ENCODE peak calls at places on chromosomes 11 and 22, in four cellular contexts. U, J, H and A are unnamed samples.

GRCh38 chr11:113435190-113435968 is 39.8 kb downstream of the DRD2 start:
- DNase-seq in U (no peak), J (no peak), H (no peak), A (no peak)

GRCh38 chr22:39612811-39613548 is 42.4 kb downstream of the CACNA1I start:
- DNase-seq in U (no peak), J (no peak), H (no peak), A (no peak)

GRCh38 chr11:108340958-108341357 is 118.1 kb downstream of the ATM start:
- DNase-seq in U (peak; percentile 15), J (peak; percentile 37), H (peak; percentile 6), A (peak; percentile 74)

GRCh38 chr11:72721689-72722049 is 30.5 kb downstream of the ARAP1 start:
- DNase-seq in U (no peak), J (no peak), H (no peak), A (peak; percentile 59)

GRCh38 chr11:110801328-110801727 is 89.1 kb upstream of the ARHGAP20 start:
- DNase-seq in U (no peak), J (no peak), H (no peak), A (no peak)

GRCh38 chr11:313304-313786 is 495 bp upstream of the IFITM1 start:
- DNase-seq in U (no peak), J (no peak), H (no peak), A (no peak)

GRCh38 chr22:28435271-28435825 is 244.3 kb downstream of the TTC28 start:
- DNase-seq in U (no peak), J (peak; percentile 18), H (no peak), A (no peak)

GRCh38 chr22:31187627-31188026 is 24.5 kb upstream of the LIMK2 start:
- DNase-seq in U (no peak), J (no peak), H (no peak), A (no peak)

GRCh38 chr11:61358566-61358965 is 3.1 kb downstream of the CYB561A3 start:
- DNase-seq in U (no peak), J (no peak), H (no peak), A (no peak)

GRCh38 chr11:134780486-134781155 is 368.6 kb upstream of the B3GAT1 start:
- DNase-seq in U (no peak), J (no peak), H (no peak), A (peak; percentile 50)

GRCh38 chr11:129368889-129369672 is 6.6 kb upstream of the BARX2 start:
- DNase-seq in U (no peak), J (no peak), H (no peak), A (no peak)

GRCh38 chr22:30566125-30566524 is 8.3 kb downstream of the GAL3ST1 start:
- DNase-seq in U (no peak), J (no peak), H (no peak), A (peak; percentile 82)

GRCh38 chr11:15671216-15671615 is 556.5 kb downstream of the INSC start:
- DNase-seq in U (no peak), J (no peak), H (no peak), A (no peak)

GRCh38 chr11:57712256-57713150 is at the start of gene TMX2:
- DNase-seq in U (peak; percentile 69), J (peak; percentile 98), H (peak; percentile 95), A (peak; percentile 97)

GRCh38 chr11:102868359-102868758 is 6.4 kb downstream of the MMP12 start:
- DNase-seq in U (no peak), J (no peak), H (no peak), A (no peak)

GRCh38 chr11:35256296-35256695 is 117.3 kb downstream of the CD44 start:
- DNase-seq in U (no peak), J (no peak), H (no peak), A (no peak)

GRCh38 chr11:102457865-102458264 is 5.3 kb upstream of the TMEM123 start:
- DNase-seq in U (no peak), J (no peak), H (no peak), A (no peak)

GRCh38 chr22:22086501-22087158 is 104.0 kb upstream of the TOP3B start:
- DNase-seq in U (no peak), J (no peak), H (no peak), A (no peak)

GRCh38 chr11:134292661-134293060 is 16.5 kb downstream of the GLB1L3 start:
- DNase-seq in U (no peak), J (no peak), H (no peak), A (no peak)

GRCh38 chr11:130301002-130301401 is 13.7 kb downstream of the ZBTB44 start:
- DNase-seq in U (no peak), J (peak; percentile 23), H (no peak), A (no peak)

GRCh38 chr22:35995772-35996171 is 32.9 kb downstream of the RBFOX2 start:
- DNase-seq in U (no peak), J (no peak), H (no peak), A (peak; percentile 80)

GRCh38 chr11:36162909-36163434 is 126.3 kb downstream of the COMMD9 start:
- DNase-seq in U (no peak), J (no peak), H (no peak), A (no peak)

GRCh38 chr22:24069721-24070120 is 58.6 kb downstream of the CABIN1 start:
- DNase-seq in U (no peak), J (no peak), H (no peak), A (no peak)

GRCh38 chr11:8652140-8652539 is 30.3 kb downstream of the TRIM66 start:
- DNase-seq in U (no peak), J (no peak), H (no peak), A (peak; percentile 55)

GRCh38 chr22:19429950-19430889 is 1.3 kb downstream of the HIRA start:
- DNase-seq in U (peak; percentile 77), J (peak; percentile 28), H (no peak), A (peak; percentile 79)

GRCh38 chr22:38727123-38727522 is 21.4 kb downstream of the GTPBP1 start:
- DNase-seq in U (no peak), J (no peak), H (no peak), A (no peak)

GRCh38 chr11:27239305-27239942 is 123.6 kb downstream of the CCDC34 start:
- DNase-seq in U (no peak), J (no peak), H (no peak), A (no peak)

GRCh38 chr22:44891791-44892190 is 118.0 kb downstream of the PHF21B start:
- DNase-seq in U (no peak), J (no peak), H (no peak), A (no peak)

GRCh38 chr11:503179-503981 is 3.7 kb downstream of the RNH1 start:
- DNase-seq in U (peak; percentile 62), J (no peak), H (no peak), A (peak; percentile 26)

GRCh38 chr11:59142530-59143507 is at the start of gene FAM111A:
- DNase-seq in U (peak; percentile 67), J (peak; percentile 95), H (peak; percentile 81), A (peak; percentile 94)

GRCh38 chr11:59144096-59144495 is 1.4 kb downstream of the FAM111A start:
- DNase-seq in U (no peak), J (no peak), H (no peak), A (no peak)

GRCh38 chr11:59145534-59145933 is 2.9 kb downstream of the FAM111A start:
- DNase-seq in U (no peak), J (no peak), H (no peak), A (no peak)

GRCh38 chr11:59141673-59142460 is 789 bp upstream of the FAM111A start:
- DNase-seq in U (no peak), J (peak; percentile 13), H (no peak), A (no peak)

DNA sequence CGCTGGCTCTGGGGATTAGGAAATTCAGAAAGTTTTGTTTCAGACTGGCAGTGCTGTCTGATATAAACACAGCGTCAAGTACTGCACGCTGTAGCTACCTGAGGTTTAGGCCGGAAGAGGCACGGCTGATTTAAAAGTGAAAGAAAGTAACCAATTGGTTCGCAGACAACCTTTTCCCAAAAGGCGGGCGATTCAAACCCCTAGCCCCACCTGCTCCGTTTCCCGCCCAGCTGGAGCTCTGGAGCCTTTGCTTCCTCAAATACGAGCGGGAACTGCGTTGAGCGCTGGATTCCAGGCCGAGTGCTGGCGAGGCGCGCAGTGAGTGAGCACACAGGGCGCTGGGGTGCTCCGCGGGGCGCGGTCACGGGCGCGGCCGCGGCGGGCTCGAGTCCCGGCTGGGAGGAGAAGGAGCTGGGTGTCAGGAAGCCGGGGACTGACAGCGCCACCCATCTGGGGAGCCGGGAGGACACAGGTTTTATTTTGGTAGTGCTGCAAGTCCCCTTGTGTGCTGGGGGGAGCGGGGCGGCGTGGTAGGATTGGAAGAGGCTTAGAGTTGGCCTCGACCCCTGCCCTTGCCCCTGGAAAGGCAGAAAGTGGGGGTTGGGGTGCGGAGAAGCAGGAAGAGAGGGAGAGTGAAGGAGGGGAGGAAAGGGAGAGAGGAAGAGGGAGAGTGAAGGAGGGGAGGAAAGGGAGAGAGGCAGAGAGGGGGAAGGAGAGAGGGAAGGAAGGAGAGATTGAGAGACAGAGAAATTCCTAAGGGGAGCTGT is 2.1 kb downstream of the FAM111A start:
- DNase-seq in U (peak; percentile 59), J (peak; percentile 98), H (peak; percentile 68), A (peak; percentile 90)
- TF ChIP-seq CTCF in U (peak; percentile 59), J (peak; percentile 35), H (no peak), A (peak; percentile 21)

DNA sequence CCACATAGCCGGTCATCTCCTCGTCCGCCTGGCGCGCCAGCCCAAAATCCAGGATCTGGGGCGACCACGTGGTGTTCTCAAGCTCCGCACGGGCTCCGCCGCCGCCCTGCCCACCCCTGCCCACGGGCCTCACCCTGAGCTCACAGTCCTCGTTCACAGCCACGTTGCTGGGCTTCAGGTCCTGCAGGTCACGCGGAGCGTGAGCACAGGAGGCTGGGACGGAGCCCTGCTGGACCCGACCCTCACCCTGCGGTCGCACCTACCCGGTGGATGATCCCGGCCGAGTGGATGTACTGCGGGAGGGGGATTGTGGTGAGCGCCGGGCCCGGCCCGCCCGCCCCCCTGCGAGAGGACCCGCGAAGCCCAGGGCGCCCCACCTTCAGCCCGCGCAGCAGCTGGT is 3.2 kb downstream of the MAPK11 start:
- DNase-seq in U (no peak), J (no peak), H (no peak), A (no peak)
- H3K4me3 ChIP-seq in U (no peak overlapping the region), J (peak overlapping the region; percentile 59), H (no peak overlapping the region), A (no peak overlapping the region)

GRCh38 chr11:41053894-41054293 is 405.6 kb downstream of the LRRC4C start:
- DNase-seq in U (no peak), J (no peak), H (no peak), A (no peak)
- TF ChIP-seq CTCF in U (no peak), J (no peak), H (no peak), A (no peak)

GRCh38 chr11:69369210-69369609 is 75.3 kb downstream of the MYEOV start:
- DNase-seq in U (no peak), J (no peak), H (no peak), A (no peak)
- H3K4me3 ChIP-seq in U (no peak overlapping the region), J (no peak overlapping the region), H (no peak overlapping the region), A (no peak overlapping the region)